ENCODE peak calls at places on chromosome 14, in ten cellular contexts. One of them, this sample, is unnamed.
A peak's percentile ranks its signal among the peaks of the same experiment; 100 is the strongest.

GRCh38 chr14:63972323-63972932 is 119.6 kb downstream of the SYNE2 start:
- DNase-seq in fibroblast of villous mesenchyme: no peak
- DNase-seq in left ventricle myocardium inferior: no peak
- DNase-seq in H4: no peak
- DNase-seq in fibroblast of the conjunctiva: no peak
- DNase-seq in T-helper 1 cell: no peak
- DNase-seq in epithelial cell of esophagus: no peak
- DNase-seq in nucleus accumbens: no peak
- DNase-seq in body of pancreas: no peak
- DNase-seq in HCT116: no peak
- DNase-seq in this sample: no peak

GRCh38 chr14:78530078-78530477 is 359.9 kb downstream of the NRXN3 start:
- DNase-seq in H4: no peak
- DNase-seq in fibroblast of the conjunctiva: no peak
- DNase-seq in nucleus accumbens: no peak
- DNase-seq in fibroblast of villous mesenchyme: peak; percentile 3
- DNase-seq in T-helper 1 cell: no peak
- DNase-seq in HCT116: no peak
- DNase-seq in epithelial cell of esophagus: peak; percentile 45
- DNase-seq in body of pancreas: peak; percentile 17
- DNase-seq in left ventricle myocardium inferior: no peak
- DNase-seq in this sample: peak; percentile 1

GRCh38 chr14:30808576-30808975 is 65.8 kb upstream of the COCH start:
- DNase-seq in H4: no peak
- DNase-seq in left ventricle myocardium inferior: no peak
- DNase-seq in fibroblast of villous mesenchyme: no peak
- DNase-seq in body of pancreas: no peak
- DNase-seq in T-helper 1 cell: no peak
- DNase-seq in epithelial cell of esophagus: no peak
- DNase-seq in nucleus accumbens: no peak
- DNase-seq in fibroblast of the conjunctiva: no peak
- DNase-seq in HCT116: no peak
- DNase-seq in this sample: peak; percentile 8

GRCh38 chr14:69346710-69347109 is 51.4 kb downstream of the ERH start:
- DNase-seq in epithelial cell of esophagus: peak; percentile 15
- DNase-seq in fibroblast of villous mesenchyme: peak; percentile 16
- DNase-seq in H4: no peak
- DNase-seq in nucleus accumbens: no peak
- DNase-seq in left ventricle myocardium inferior: peak; percentile 29
- DNase-seq in body of pancreas: peak; percentile 43
- DNase-seq in HCT116: no peak
- DNase-seq in T-helper 1 cell: no peak
- DNase-seq in fibroblast of the conjunctiva: no peak
- DNase-seq in this sample: peak; percentile 19

GRCh38 chr14:43119672-43120071 is 1387.4 kb downstream of the FSCB start:
- DNase-seq in HCT116: no peak
- DNase-seq in epithelial cell of esophagus: no peak
- DNase-seq in left ventricle myocardium inferior: no peak
- DNase-seq in body of pancreas: no peak
- DNase-seq in T-helper 1 cell: no peak
- DNase-seq in H4: no peak
- DNase-seq in fibroblast of the conjunctiva: no peak
- DNase-seq in fibroblast of villous mesenchyme: no peak
- DNase-seq in nucleus accumbens: no peak
- DNase-seq in this sample: no peak

GRCh38 chr14:87643005-87643404 is 350.0 kb downstream of the GALC start:
- DNase-seq in HCT116: no peak
- DNase-seq in left ventricle myocardium inferior: no peak
- DNase-seq in fibroblast of the conjunctiva: no peak
- DNase-seq in body of pancreas: no peak
- DNase-seq in fibroblast of villous mesenchyme: no peak
- DNase-seq in epithelial cell of esophagus: peak; percentile 27
- DNase-seq in nucleus accumbens: peak; percentile 0
- DNase-seq in H4: no peak
- DNase-seq in T-helper 1 cell: no peak
- DNase-seq in this sample: no peak

GRCh38 chr14:96225745-96226151 is 21.1 kb downstream of the BDKRB2 start:
- DNase-seq in fibroblast of the conjunctiva: no peak
- DNase-seq in body of pancreas: no peak
- DNase-seq in left ventricle myocardium inferior: peak; percentile 22
- DNase-seq in epithelial cell of esophagus: peak; percentile 74
- DNase-seq in fibroblast of villous mesenchyme: peak; percentile 70
- DNase-seq in H4: peak; percentile 57
- DNase-seq in HCT116: no peak
- DNase-seq in nucleus accumbens: no peak
- DNase-seq in T-helper 1 cell: no peak
- DNase-seq in this sample: peak; percentile 15

GRCh38 chr14:105168979-105169507 is 467 bp upstream of the JAG2 start:
- DNase-seq in fibroblast of the conjunctiva: no peak
- DNase-seq in epithelial cell of esophagus: peak; percentile 58
- DNase-seq in T-helper 1 cell: no peak
- DNase-seq in fibroblast of villous mesenchyme: no peak
- DNase-seq in left ventricle myocardium inferior: no peak
- DNase-seq in HCT116: no peak
- DNase-seq in nucleus accumbens: no peak
- DNase-seq in body of pancreas: no peak
- DNase-seq in H4: no peak
- DNase-seq in this sample: no peak

GRCh38 chr14:90140956-90141316 is 79.1 kb downstream of the KCNK13 start:
- DNase-seq in epithelial cell of esophagus: peak; percentile 33
- DNase-seq in T-helper 1 cell: no peak
- DNase-seq in H4: peak; percentile 85
- DNase-seq in fibroblast of the conjunctiva: no peak
- DNase-seq in body of pancreas: no peak
- DNase-seq in HCT116: no peak
- DNase-seq in nucleus accumbens: no peak
- DNase-seq in left ventricle myocardium inferior: no peak
- DNase-seq in fibroblast of villous mesenchyme: no peak
- DNase-seq in this sample: peak; percentile 14

GRCh38 chr14:85154714-85155113 is 375.2 kb upstream of the FLRT2 start:
- DNase-seq in fibroblast of the conjunctiva: no peak
- DNase-seq in H4: no peak
- DNase-seq in left ventricle myocardium inferior: no peak
- DNase-seq in T-helper 1 cell: no peak
- DNase-seq in fibroblast of villous mesenchyme: no peak
- DNase-seq in body of pancreas: no peak
- DNase-seq in nucleus accumbens: no peak
- DNase-seq in HCT116: no peak
- DNase-seq in epithelial cell of esophagus: no peak
- DNase-seq in this sample: no peak

GRCh38 chr14:28768549-28768870 is 1.9 kb downstream of the FOXG1 start:
- DNase-seq in left ventricle myocardium inferior: no peak
- DNase-seq in fibroblast of the conjunctiva: no peak
- DNase-seq in HCT116: no peak
- DNase-seq in body of pancreas: no peak
- DNase-seq in H4: no peak
- DNase-seq in T-helper 1 cell: no peak
- DNase-seq in epithelial cell of esophagus: no peak
- DNase-seq in fibroblast of villous mesenchyme: no peak
- DNase-seq in nucleus accumbens: no peak
- DNase-seq in this sample: no peak

GRCh38 chr14:92787554-92787953 is 6.6 kb upstream of the GOLGA5 start:
- DNase-seq in epithelial cell of esophagus: no peak
- DNase-seq in HCT116: no peak
- DNase-seq in T-helper 1 cell: no peak
- DNase-seq in nucleus accumbens: no peak
- DNase-seq in fibroblast of villous mesenchyme: no peak
- DNase-seq in body of pancreas: no peak
- DNase-seq in left ventricle myocardium inferior: no peak
- DNase-seq in H4: no peak
- DNase-seq in fibroblast of the conjunctiva: no peak
- DNase-seq in this sample: no peak

GRCh38 chr14:66383271-66383670 is 102.9 kb upstream of the CCDC196 start:
- DNase-seq in left ventricle myocardium inferior: no peak
- DNase-seq in body of pancreas: no peak
- DNase-seq in H4: no peak
- DNase-seq in HCT116: no peak
- DNase-seq in epithelial cell of esophagus: peak; percentile 13
- DNase-seq in nucleus accumbens: peak; percentile 14
- DNase-seq in fibroblast of villous mesenchyme: no peak
- DNase-seq in fibroblast of the conjunctiva: no peak
- DNase-seq in T-helper 1 cell: no peak
- DNase-seq in this sample: no peak

GRCh38 chr14:55705651-55706340 is 125.8 kb downstream of the KTN1 start:
- DNase-seq in body of pancreas: peak; percentile 23
- DNase-seq in nucleus accumbens: no peak
- DNase-seq in fibroblast of villous mesenchyme: no peak
- DNase-seq in HCT116: no peak
- DNase-seq in fibroblast of the conjunctiva: no peak
- DNase-seq in left ventricle myocardium inferior: no peak
- DNase-seq in H4: no peak
- DNase-seq in T-helper 1 cell: no peak
- DNase-seq in epithelial cell of esophagus: peak; percentile 91
- DNase-seq in this sample: no peak

GRCh38 chr14:60133487-60133886 is 31.7 kb downstream of the DHRS7 start:
- DNase-seq in left ventricle myocardium inferior: no peak
- DNase-seq in HCT116: no peak
- DNase-seq in nucleus accumbens: no peak
- DNase-seq in body of pancreas: no peak
- DNase-seq in T-helper 1 cell: no peak
- DNase-seq in fibroblast of villous mesenchyme: no peak
- DNase-seq in H4: no peak
- DNase-seq in epithelial cell of esophagus: peak; percentile 44
- DNase-seq in fibroblast of the conjunctiva: no peak
- DNase-seq in this sample: no peak

GRCh38 chr14:94381149-94382030 is 7.0 kb downstream of the SERPINA1 start:
- DNase-seq in fibroblast of the conjunctiva: no peak
- DNase-seq in left ventricle myocardium inferior: no peak
- DNase-seq in H4: no peak
- DNase-seq in body of pancreas: no peak
- DNase-seq in T-helper 1 cell: no peak
- DNase-seq in nucleus accumbens: no peak
- DNase-seq in HCT116: no peak
- DNase-seq in fibroblast of villous mesenchyme: no peak
- DNase-seq in epithelial cell of esophagus: no peak
- DNase-seq in this sample: no peak

GRCh38 chr14:55077155-55077554 is 25.7 kb downstream of the MAPK1IP1L start:
- DNase-seq in HCT116: peak; percentile 58
- DNase-seq in body of pancreas: no peak
- DNase-seq in epithelial cell of esophagus: peak; percentile 88
- DNase-seq in fibroblast of the conjunctiva: no peak
- DNase-seq in H4: no peak
- DNase-seq in T-helper 1 cell: no peak
- DNase-seq in left ventricle myocardium inferior: no peak
- DNase-seq in nucleus accumbens: no peak
- DNase-seq in fibroblast of villous mesenchyme: no peak
- DNase-seq in this sample: peak; percentile 60

GRCh38 chr14:77243853-77244252 is 27.2 kb downstream of the NGB start:
- DNase-seq in fibroblast of villous mesenchyme: no peak
- DNase-seq in H4: no peak
- DNase-seq in HCT116: no peak
- DNase-seq in fibroblast of the conjunctiva: no peak
- DNase-seq in left ventricle myocardium inferior: no peak
- DNase-seq in T-helper 1 cell: no peak
- DNase-seq in nucleus accumbens: no peak
- DNase-seq in epithelial cell of esophagus: no peak
- DNase-seq in body of pancreas: no peak
- DNase-seq in this sample: no peak

GRCh38 chr14:56170028-56170427 is 51.8 kb downstream of the PELI2 start:
- DNase-seq in T-helper 1 cell: no peak
- DNase-seq in fibroblast of the conjunctiva: no peak
- DNase-seq in HCT116: no peak
- DNase-seq in nucleus accumbens: no peak
- DNase-seq in epithelial cell of esophagus: no peak
- DNase-seq in fibroblast of villous mesenchyme: peak; percentile 30
- DNase-seq in H4: peak; percentile 35
- DNase-seq in body of pancreas: no peak
- DNase-seq in left ventricle myocardium inferior: no peak
- DNase-seq in this sample: peak; percentile 39

GRCh38 chr14:95106966-95107365 is 50.4 kb downstream of the DICER1 start:
- DNase-seq in epithelial cell of esophagus: peak; percentile 66
- DNase-seq in body of pancreas: no peak
- DNase-seq in nucleus accumbens: no peak
- DNase-seq in HCT116: no peak
- DNase-seq in left ventricle myocardium inferior: no peak
- DNase-seq in H4: no peak
- DNase-seq in T-helper 1 cell: no peak
- DNase-seq in fibroblast of the conjunctiva: no peak
- DNase-seq in fibroblast of villous mesenchyme: no peak
- DNase-seq in this sample: peak; percentile 5

GRCh38 chr14:104434214-104435076 is 145.1 kb upstream of the C14orf180 start:
- DNase-seq in T-helper 1 cell: no peak
- DNase-seq in HCT116: no peak
- DNase-seq in fibroblast of villous mesenchyme: no peak
- DNase-seq in left ventricle myocardium inferior: no peak
- DNase-seq in nucleus accumbens: no peak
- DNase-seq in body of pancreas: no peak
- DNase-seq in epithelial cell of esophagus: no peak
- DNase-seq in fibroblast of the conjunctiva: no peak
- DNase-seq in H4: no peak
- DNase-seq in this sample: no peak

GRCh38 chr14:22973217-22974032 is 8.9 kb downstream of the AJUBA start:
- DNase-seq in left ventricle myocardium inferior: no peak
- DNase-seq in body of pancreas: peak; percentile 68
- DNase-seq in T-helper 1 cell: peak; percentile 47
- DNase-seq in H4: peak; percentile 48
- DNase-seq in fibroblast of the conjunctiva: peak; percentile 65
- DNase-seq in fibroblast of villous mesenchyme: peak; percentile 79
- DNase-seq in HCT116: no peak
- DNase-seq in nucleus accumbens: no peak
- DNase-seq in epithelial cell of esophagus: peak; percentile 75
- DNase-seq in this sample: peak; percentile 81

GRCh38 chr14:71803539-71804260 is 128.5 kb upstream of the RGS6 start:
- DNase-seq in H4: peak; percentile 94
- DNase-seq in body of pancreas: no peak
- DNase-seq in nucleus accumbens: no peak
- DNase-seq in fibroblast of the conjunctiva: no peak
- DNase-seq in left ventricle myocardium inferior: no peak
- DNase-seq in fibroblast of villous mesenchyme: peak; percentile 51
- DNase-seq in T-helper 1 cell: no peak
- DNase-seq in HCT116: peak; percentile 88
- DNase-seq in epithelial cell of esophagus: peak; percentile 74
- DNase-seq in this sample: peak; percentile 24

GRCh38 chr14:74647061-74647833 is 35.2 kb upstream of the LTBP2 start:
- DNase-seq in epithelial cell of esophagus: peak; percentile 27
- DNase-seq in body of pancreas: no peak
- DNase-seq in fibroblast of villous mesenchyme: no peak
- DNase-seq in nucleus accumbens: no peak
- DNase-seq in T-helper 1 cell: no peak
- DNase-seq in left ventricle myocardium inferior: no peak
- DNase-seq in HCT116: no peak
- DNase-seq in fibroblast of the conjunctiva: no peak
- DNase-seq in H4: no peak
- DNase-seq in this sample: no peak

GRCh38 chr14:24067133-24068082 is 4.0 kb upstream of the CPNE6 start:
- DNase-seq in body of pancreas: no peak
- DNase-seq in left ventricle myocardium inferior: no peak
- DNase-seq in H4: no peak
- DNase-seq in fibroblast of the conjunctiva: no peak
- DNase-seq in HCT116: no peak
- DNase-seq in nucleus accumbens: no peak
- DNase-seq in epithelial cell of esophagus: no peak
- DNase-seq in T-helper 1 cell: no peak
- DNase-seq in fibroblast of villous mesenchyme: no peak
- DNase-seq in this sample: no peak

GRCh38 chr14:69342928-69343525 is 55.1 kb downstream of the ERH start:
- DNase-seq in T-helper 1 cell: no peak
- DNase-seq in nucleus accumbens: no peak
- DNase-seq in fibroblast of the conjunctiva: no peak
- DNase-seq in fibroblast of villous mesenchyme: no peak
- DNase-seq in left ventricle myocardium inferior: no peak
- DNase-seq in body of pancreas: peak; percentile 62
- DNase-seq in HCT116: no peak
- DNase-seq in epithelial cell of esophagus: no peak
- DNase-seq in H4: no peak
- DNase-seq in this sample: no peak

GRCh38 chr14:44316647-44317432 is 190.2 kb downstream of the FSCB start:
- DNase-seq in fibroblast of villous mesenchyme: peak; percentile 86
- DNase-seq in nucleus accumbens: no peak
- DNase-seq in H4: peak; percentile 98
- DNase-seq in body of pancreas: no peak
- DNase-seq in left ventricle myocardium inferior: no peak
- DNase-seq in epithelial cell of esophagus: peak; percentile 97
- DNase-seq in HCT116: peak; percentile 86
- DNase-seq in T-helper 1 cell: no peak
- DNase-seq in fibroblast of the conjunctiva: peak; percentile 90
- DNase-seq in this sample: peak; percentile 97

GRCh38 chr14:66944872-66945271 is 244.4 kb upstream of the GARIN2 start:
- DNase-seq in HCT116: peak; percentile 15
- DNase-seq in nucleus accumbens: no peak
- DNase-seq in body of pancreas: no peak
- DNase-seq in left ventricle myocardium inferior: no peak
- DNase-seq in epithelial cell of esophagus: peak; percentile 35
- DNase-seq in H4: no peak
- DNase-seq in fibroblast of villous mesenchyme: peak; percentile 50
- DNase-seq in T-helper 1 cell: no peak
- DNase-seq in fibroblast of the conjunctiva: no peak
- DNase-seq in this sample: peak; percentile 54